ENCODE peak calls at places on chromosomes 16 and 17, in nine cellular contexts. H, C, F, T, N, A, G, E and R are unnamed samples.
A peak's percentile ranks its signal among the peaks of the same experiment; 100 is the strongest.

GRCh38 chr16:16021988-16022682 is 72.7 kb downstream of the ABCC1 start:
- DNase-seq in F (peak; percentile 95), N (peak; percentile 76), T (peak; percentile 97), G (peak; percentile 93), E (peak; percentile 95), C (peak; percentile 54), H (peak; percentile 97), A (peak; percentile 96), R (peak; percentile 94)

GRCh38 chr17:77892469-77893143 is 65.9 kb upstream of the TNRC6C start:
- DNase-seq in N (no peak), G (no peak), E (peak; percentile 40), C (peak; percentile 82), T (no peak), H (no peak), A (no peak), F (no peak), R (no peak)

GRCh38 chr16:17497648-17498047 is 26.9 kb upstream of the XYLT1 start:
- DNase-seq in N (no peak), G (no peak), T (no peak), H (no peak), E (no peak), C (no peak), F (no peak), A (no peak), R (no peak)

GRCh38 chr16:65069766-65070165 is 52.1 kb downstream of the CDH11 start:
- DNase-seq in N (no peak), C (no peak), T (no peak), G (no peak), A (no peak), H (peak; percentile 32), E (no peak), F (peak; percentile 57), R (no peak)

GRCh38 chr16:59697746-59698145 is 963.6 kb upstream of the GOT2 start:
- DNase-seq in H (peak; percentile 45), A (no peak), T (no peak), G (no peak), N (no peak), E (no peak), F (peak; percentile 90), C (no peak), R (no peak)

GRCh38 chr17:50026046-50026675 is 29.7 kb upstream of the ITGA3 start:
- DNase-seq in N (no peak), T (no peak), H (no peak), G (no peak), E (no peak), C (no peak), F (no peak), A (no peak), R (no peak)

GRCh38 chr17:38967290-38967738 is at the start of gene FBXO47:
- DNase-seq in A (peak; percentile 92), F (peak; percentile 95), E (peak; percentile 94), T (peak; percentile 98), C (peak; percentile 87), H (peak; percentile 90), N (no peak), G (peak; percentile 94), R (peak; percentile 57)

GRCh38 chr16:57325458-57325857 is 33.1 kb upstream of the CCL22 start:
- DNase-seq in E (no peak), T (no peak), A (peak; percentile 21), H (no peak), N (no peak), C (no peak), F (peak; percentile 13), G (no peak), R (no peak)

GRCh38 chr17:38926290-38927070 is 1.1 kb downstream of the LASP1NB start:
- DNase-seq in G (no peak), N (peak; percentile 94), E (no peak), C (no peak), T (no peak), F (no peak), A (peak; percentile 38), H (no peak), R (no peak)

GRCh38 chr17:11031787-11032186 is 193.9 kb upstream of the PIRT start:
- DNase-seq in N (peak; percentile 11), H (no peak), C (peak; percentile 45), T (peak; percentile 33), A (no peak), G (no peak), E (no peak), F (no peak), R (no peak)

GRCh38 chr16:79644977-79645667 is 44.6 kb upstream of the MAF start:
- DNase-seq in F (no peak), C (no peak), H (no peak), G (peak; percentile 77), A (no peak), T (no peak), E (no peak), N (no peak), R (no peak)

GRCh38 chr17:32467949-32468348 is 18.8 kb upstream of the CDK5R1 start:
- DNase-seq in F (no peak), G (no peak), H (no peak), N (no peak), T (no peak), E (no peak), C (no peak), A (no peak), R (no peak)

GRCh38 chr16:29745853-29746345 is at the start of gene C16orf54:
- DNase-seq in T (no peak), H (no peak), N (peak; percentile 99), C (no peak), G (no peak), F (no peak), E (peak; percentile 89), A (no peak), R (no peak)

GRCh38 chr17:62628845-62629555 is 1.5 kb downstream of the MRC2 start:
- DNase-seq in F (peak; percentile 86), H (peak; percentile 69), N (peak; percentile 62), T (no peak), E (no peak), C (peak; percentile 54), A (peak; percentile 64), G (no peak), R (no peak)

DNA sequence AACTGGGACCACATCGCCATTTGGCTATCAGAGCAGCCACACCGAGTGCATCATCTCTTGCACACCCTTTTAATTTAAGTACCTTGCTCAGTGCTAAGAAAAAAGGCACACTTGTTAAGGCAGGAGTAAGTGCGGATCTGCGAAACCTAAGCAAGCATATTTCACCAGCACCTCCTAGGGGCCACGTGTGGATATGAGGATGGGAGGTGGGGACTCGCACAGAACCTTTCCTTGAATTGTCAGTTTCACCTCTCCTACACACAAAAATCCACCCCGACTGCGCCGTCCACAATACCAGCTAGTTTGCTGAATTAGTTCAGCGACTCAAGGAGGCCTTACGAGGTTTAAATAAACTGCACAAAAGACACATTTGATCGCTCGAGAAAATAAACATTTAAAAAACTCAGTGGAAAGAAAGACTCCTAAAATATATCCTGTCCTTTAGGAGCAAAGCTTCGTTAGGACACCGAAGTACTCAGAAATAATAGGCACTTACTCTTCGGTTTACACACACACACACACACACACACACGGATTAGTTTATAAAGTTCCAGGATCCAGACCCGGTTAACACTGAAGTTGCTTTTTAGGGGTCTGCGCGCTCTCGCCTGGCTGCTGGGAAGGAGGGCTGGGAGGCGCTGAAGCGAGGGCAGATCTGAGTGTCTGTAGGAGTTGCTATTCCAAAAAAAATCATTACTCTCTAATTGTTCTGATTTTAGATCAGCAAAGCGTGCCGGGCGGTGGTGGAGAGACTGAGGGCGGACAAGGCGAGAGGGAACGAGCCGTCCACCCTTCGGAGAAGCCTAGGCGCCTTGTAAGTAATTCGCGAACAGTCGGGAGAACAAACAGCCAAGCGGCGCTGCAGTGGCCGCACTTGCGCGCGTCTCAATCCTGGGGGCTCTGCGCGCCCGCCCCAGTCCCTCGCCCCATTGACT is 1.0 kb upstream of the KCNJ2 start:
- DNase-seq in N (peak; percentile 20), A (peak; percentile 55), T (peak; percentile 80), E (peak; percentile 70), H (peak; percentile 48), G (peak; percentile 82), F (peak; percentile 92), C (peak; percentile 79), R (no peak)
- TF ChIP-seq CTCF in N (no peak), A (peak; percentile 73), T (peak; percentile 80), E (peak; percentile 65), H (peak; percentile 90), G (peak; percentile 91), F (peak; percentile 94), C (peak; percentile 73), R (no peak)

DNA sequence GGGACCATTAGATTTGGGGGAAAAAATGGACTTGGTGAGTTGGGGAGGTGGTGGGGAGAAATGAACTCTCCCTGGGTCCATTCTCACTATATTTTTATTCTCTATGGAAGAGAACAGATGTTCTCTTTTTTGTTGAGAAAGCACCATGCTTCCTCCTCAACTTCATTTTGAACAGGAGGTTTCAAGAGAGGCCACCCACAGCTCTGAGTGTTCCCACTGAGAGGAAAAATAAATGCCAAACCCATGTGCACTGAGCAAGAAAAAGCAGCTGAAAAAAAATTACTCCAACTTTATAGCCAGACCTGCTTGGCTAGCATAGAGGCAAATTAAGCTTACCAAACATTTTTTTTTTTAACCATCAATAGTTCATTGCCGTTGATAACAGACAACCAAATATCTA is 883.6 kb downstream of the KCNJ2 start:
- DNase-seq in N (no peak), C (no peak), F (peak; percentile 61), H (no peak), G (no peak), T (no peak), E (no peak), A (no peak), R (no peak)
- TF ChIP-seq CTCF in N (no peak), C (no peak), F (no peak), H (no peak), G (no peak), T (no peak), E (no peak), A (no peak), R (no peak)

GRCh38 chr16:68083861-68084503 is 1.2 kb upstream of the NFATC3 start:
- DNase-seq in N (peak; percentile 37), C (peak; percentile 64), H (no peak), G (no peak), T (peak; percentile 23), F (peak; percentile 64), E (no peak), A (peak; percentile 58), R (no peak)
- TF ChIP-seq CTCF in N (no peak), C (no peak), H (peak; percentile 27), G (no peak), T (no peak), F (peak; percentile 20), E (no peak), A (no peak), R (no peak)

GRCh38 chr17:162689-163088 is 18.8 kb downstream of the DOC2B start:
- DNase-seq in C (no peak), H (no peak), T (no peak), A (no peak), N (no peak), F (no peak), G (no peak), E (no peak), R (no peak)

GRCh38 chr17:163514-164103 is 17.8 kb downstream of the DOC2B start:
- DNase-seq in F (peak; percentile 4), A (no peak), G (no peak), E (no peak), N (no peak), H (no peak), T (no peak), C (peak; percentile 53), R (no peak)

GRCh38 chr17:165939-166338 is 15.5 kb downstream of the DOC2B start:
- DNase-seq in T (no peak), N (no peak), A (no peak), H (no peak), F (no peak), G (no peak), E (no peak), C (no peak), R (no peak)

GRCh38 chr17:161481-161880 is 20.0 kb downstream of the DOC2B start:
- DNase-seq in T (no peak), F (no peak), A (no peak), E (no peak), G (no peak), H (no peak), N (no peak), C (no peak), R (no peak)

GRCh38 chr17:164536-165235 is 16.8 kb downstream of the DOC2B start:
- DNase-seq in T (peak; percentile 65), F (peak; percentile 65), H (peak; percentile 51), A (peak; percentile 56), C (peak; percentile 85), G (no peak), N (peak; percentile 55), E (no peak), R (no peak)
- TF ChIP-seq CTCF in T (peak; percentile 51), F (peak; percentile 78), H (peak; percentile 67), A (peak; percentile 50), C (peak; percentile 75), G (peak; percentile 25), N (peak; percentile 40), E (peak; percentile 55), R (no peak)